ENCODE peak calls at places on chromosome 14, in four cellular contexts. Q is HepG2, G is H1, K is SK-N-SH. Y is an unnamed sample.

GRCh38 chr14:78335531-78335930 is 165.4 kb downstream of the NRXN3 start:
- DNase-seq in Q (no peak), K (no peak), G (no peak), Y (no peak)

GRCh38 chr14:96917442-96917963 is 120.3 kb downstream of the VRK1 start:
- DNase-seq in Q (no peak), G (no peak), K (no peak), Y (no peak)

GRCh38 chr14:65502676-65503124 is 90.2 kb downstream of the FUT8 start:
- DNase-seq in G (no peak), Q (no peak), K (no peak), Y (no peak)

GRCh38 chr14:65070710-65071033 is 31.6 kb downstream of the MAX start:
- DNase-seq in G (no peak), K (peak), Q (no peak), Y (no peak)

GRCh38 chr14:89651805-89652204 is 234.8 kb upstream of the FOXN3 start:
- DNase-seq in G (no peak), K (peak), Q (no peak), Y (no peak)

GRCh38 chr14:21220874-21221477 is 48.3 kb downstream of the HNRNPC start:
- DNase-seq in Q (no peak), G (no peak), K (no peak), Y (no peak)

GRCh38 chr14:65910108-65910507 is 497.6 kb downstream of the FUT8 start:
- DNase-seq in K (no peak), G (no peak), Q (no peak), Y (no peak)

GRCh38 chr14:45787167-45787566 is 534.2 kb upstream of the MIS18BP1 start:
- DNase-seq in Q (no peak), K (no peak), G (no peak), Y (no peak)

GRCh38 chr14:56552615-56553014 is 27.0 kb upstream of the TMEM260 start:
- DNase-seq in K (no peak), Q (no peak), G (no peak), Y (no peak)

GRCh38 chr14:70972107-70972976 is 65.1 kb downstream of the PCNX1 start:
- DNase-seq in K (peak), Q (peak), G (no peak), Y (peak)

GRCh38 chr14:92106095-92106937 is at the start of gene ATXN3:
- DNase-seq in K (peak), Q (peak), G (peak), Y (peak)

GRCh38 chr14:89672636-89673279 is 255.7 kb upstream of the FOXN3 start:
- DNase-seq in Q (peak), K (no peak), G (no peak), Y (no peak)

GRCh38 chr14:38743941-38744611 is 359.0 kb downstream of the SEC23A start:
- DNase-seq in G (no peak), K (no peak), Q (no peak), Y (no peak)

GRCh38 chr14:43939836-43940235 is 567.2 kb downstream of the FSCB start:
- DNase-seq in Q (no peak), K (no peak), G (no peak), Y (no peak)

GRCh38 chr14:32102152-32102787 is 25.2 kb downstream of the ARHGAP5 start:
- DNase-seq in K (no peak), G (no peak), Q (no peak), Y (no peak)

GRCh38 chr14:89479802-89480201 is 62.8 kb upstream of the FOXN3 start:
- DNase-seq in Q (no peak), G (no peak), K (no peak), Y (no peak)

GRCh38 chr14:85607571-85608219 is 77.8 kb downstream of the FLRT2 start:
- DNase-seq in G (no peak), K (no peak), Q (no peak), Y (peak)

GRCh38 chr14:93953739-93954515 is 22.4 kb downstream of the ASB2 start:
- DNase-seq in G (no peak), K (no peak), Q (no peak), Y (no peak)

GRCh38 chr14:78509516-78509915 is 339.3 kb downstream of the NRXN3 start:
- DNase-seq in Q (no peak), G (no peak), K (no peak), Y (no peak)

GRCh38 chr14:94601961-94602391 is 10.2 kb upstream of the SERPINA3 start:
- DNase-seq in G (no peak), Q (peak), K (no peak), Y (peak)

GRCh38 chr14:55938249-55938791 is 179.9 kb upstream of the PELI2 start:
- DNase-seq in G (no peak), Q (no peak), K (no peak), Y (peak)

GRCh38 chr14:100192672-100193416 is 33.4 kb upstream of the DEGS2 start:
- DNase-seq in Q (peak), G (peak), K (peak), Y (peak)
- H3K27ac ChIP-seq in Q (peak), G (no peak), K (peak), Y (peak)

DNA sequence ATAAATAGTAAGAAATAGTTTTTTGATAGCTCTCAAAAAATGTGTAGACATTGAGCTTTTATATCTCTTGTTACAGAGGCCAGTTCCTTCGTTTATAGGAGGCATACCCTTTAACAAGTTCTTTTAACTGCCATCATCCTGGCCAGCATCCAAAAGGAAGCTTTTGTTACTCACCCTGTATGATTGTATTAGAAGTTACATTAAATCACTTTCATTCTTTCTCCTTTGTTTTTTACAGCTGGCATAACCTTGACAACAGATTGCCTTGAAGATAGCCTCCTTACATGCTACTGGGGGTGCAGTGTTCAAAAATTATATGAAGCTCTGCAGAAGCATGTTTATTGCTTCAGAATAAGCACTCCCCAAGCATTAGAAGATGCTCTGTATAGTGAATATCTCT is 20.1 kb downstream of the CGRRF1 start:
- DNase-seq in K (no peak), G (no peak), Q (no peak), Y (peak)
- TF ChIP-seq POLR2AphosphoS5 in K (no peak), G (no peak), Q (no peak), Y (no peak)

DNA sequence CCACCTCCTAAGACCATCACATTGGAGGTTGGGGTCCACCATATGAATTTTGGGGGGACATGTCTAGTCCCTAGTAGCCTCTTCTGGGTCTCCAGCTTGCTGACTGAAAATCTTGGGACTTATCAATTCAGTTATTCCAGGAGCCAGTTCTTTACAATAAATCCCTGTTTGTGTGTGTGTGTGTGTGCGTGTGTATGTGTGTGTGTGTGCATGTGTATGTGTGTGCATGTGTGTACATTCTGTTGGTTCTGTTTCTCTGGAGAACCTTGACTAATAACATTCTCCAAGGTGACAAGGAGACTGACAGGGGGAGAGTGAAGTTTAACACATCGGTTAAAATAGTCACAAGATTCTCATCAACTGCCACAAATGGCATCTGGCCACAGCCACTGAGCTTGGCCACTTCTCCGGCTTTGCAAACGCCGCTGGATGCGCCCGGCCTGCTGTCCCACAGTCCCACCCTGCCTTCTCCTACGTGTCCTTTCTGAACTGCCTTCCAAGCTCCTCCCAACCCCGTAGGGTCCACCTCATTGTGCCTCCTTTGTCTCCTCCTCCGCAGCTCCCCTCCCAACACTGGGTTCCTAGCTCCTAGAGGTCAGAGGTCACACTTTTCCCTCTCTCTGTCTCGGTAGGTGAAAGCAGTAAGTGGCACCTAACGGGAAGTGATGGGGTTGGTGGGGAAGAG is 88.1 kb upstream of the DIO3 start:
- DNase-seq in G (no peak), Q (no peak), K (no peak), Y (no peak)
- TF ChIP-seq MAX in G (no peak), Q (no peak), K (no peak), Y (no peak)

GRCh38 chr14:69715725-69716482 is 51.0 kb upstream of the SRSF5 start:
- DNase-seq in K (peak), Q (no peak), G (no peak), Y (peak)
- H3K27ac ChIP-seq in K (peak), Q (no peak), G (no peak), Y (peak)

GRCh38 chr14:105939810-105940508 is 413.6 kb downstream of the TMEM121 start:
- DNase-seq in K (no peak), Q (no peak), G (no peak), Y (no peak)

GRCh38 chr14:105938055-105938863 is 411.9 kb downstream of the TMEM121 start:
- DNase-seq in Q (no peak), K (no peak), G (no peak), Y (no peak)

GRCh38 chr14:105940534-105941225 is 414.3 kb downstream of the TMEM121 start:
- DNase-seq in G (no peak), Q (no peak), K (no peak), Y (no peak)

GRCh38 chr14:105937253-105938054 is 411.1 kb downstream of the TMEM121 start:
- DNase-seq in G (no peak), K (no peak), Q (no peak), Y (no peak)

DNA sequence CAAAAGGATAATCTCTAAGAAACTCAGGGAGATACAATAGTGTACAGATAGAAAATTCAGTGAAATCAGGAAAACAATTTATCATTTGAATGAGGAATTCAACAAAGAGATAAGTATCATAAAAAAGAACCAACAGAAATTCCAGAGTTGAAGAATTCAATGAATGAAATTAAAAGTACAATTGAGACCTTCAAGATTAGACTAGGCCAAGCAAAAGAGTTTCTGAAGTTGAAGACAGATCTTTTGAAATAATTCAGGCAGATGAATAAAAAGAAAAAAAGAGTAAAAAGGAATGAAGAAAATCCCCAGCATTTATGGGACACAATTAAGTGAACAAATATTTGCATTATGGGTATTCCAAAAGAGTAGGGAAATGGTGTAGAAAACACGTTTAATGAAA is 412.6 kb downstream of the TMEM121 start:
- DNase-seq in K (no peak), Q (no peak), G (no peak), Y (no peak)
- TF ChIP-seq POLR2AphosphoS5 in K (no peak), Q (no peak), G (no peak), Y (no peak)

DNA sequence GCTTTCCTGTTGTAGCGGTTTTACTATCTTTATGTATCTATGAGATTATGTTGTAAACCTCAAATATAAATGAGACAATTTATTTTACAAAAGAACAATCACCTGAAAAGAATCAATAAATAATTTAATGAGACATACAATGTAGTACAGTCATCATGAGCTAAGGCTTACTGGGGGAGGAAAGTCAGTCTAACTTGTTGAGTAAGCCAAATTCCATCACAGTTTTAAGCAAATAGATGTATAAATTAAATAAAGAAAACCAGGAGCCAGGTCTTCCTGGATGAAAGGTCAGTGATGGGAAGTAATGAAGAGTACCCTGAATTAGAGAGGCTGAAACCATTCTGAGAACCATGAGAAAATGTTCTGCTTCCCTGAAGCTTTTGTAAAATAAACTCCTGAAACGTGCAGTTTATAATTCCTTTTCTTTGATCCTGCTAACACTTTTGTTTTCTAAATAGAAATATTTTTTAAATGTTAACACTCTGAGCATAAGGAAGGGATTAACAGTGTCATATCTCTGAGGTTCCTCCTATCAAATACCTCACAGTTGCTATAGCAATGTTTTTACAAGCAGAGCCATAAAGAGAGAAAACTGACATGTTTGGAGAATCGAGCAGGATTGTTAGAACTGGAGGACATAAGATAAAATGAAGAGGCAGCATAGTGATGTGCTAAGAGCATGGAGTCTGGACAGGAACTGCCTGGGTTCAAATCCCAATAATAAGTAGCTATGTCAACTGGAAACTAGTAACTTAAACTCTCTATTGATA is 444.9 kb upstream of the FOXG1 start:
- DNase-seq in G (no peak), Q (no peak), K (no peak), Y (no peak)
- TF ChIP-seq MAX in G (no peak), Q (no peak), K (no peak), Y (no peak)

GRCh38 chr14:102321456-102322101 is 2.0 kb downstream of the ZNF839 start:
- DNase-seq in K (no peak), G (no peak), Q (peak), Y (no peak)

GRCh38 chr14:102319351-102320032 is at the start of gene ZNF839:
- DNase-seq in K (peak), Q (peak), G (peak), Y (peak)

GRCh38 chr14:102318781-102319276 is 717 bp upstream of the ZNF839 start:
- DNase-seq in G (no peak), Q (no peak), K (no peak), Y (no peak)

GRCh38 chr14:102320671-102321455 is 1.3 kb downstream of the ZNF839 start:
- DNase-seq in G (no peak), Q (peak), K (no peak), Y (no peak)

GRCh38 chr14:102320033-102320660 is 601 bp downstream of the ZNF839 start:
- DNase-seq in G (no peak), K (no peak), Q (no peak), Y (peak)
- H3K27ac ChIP-seq in G (peak), K (peak), Q (peak), Y (peak)

DNA sequence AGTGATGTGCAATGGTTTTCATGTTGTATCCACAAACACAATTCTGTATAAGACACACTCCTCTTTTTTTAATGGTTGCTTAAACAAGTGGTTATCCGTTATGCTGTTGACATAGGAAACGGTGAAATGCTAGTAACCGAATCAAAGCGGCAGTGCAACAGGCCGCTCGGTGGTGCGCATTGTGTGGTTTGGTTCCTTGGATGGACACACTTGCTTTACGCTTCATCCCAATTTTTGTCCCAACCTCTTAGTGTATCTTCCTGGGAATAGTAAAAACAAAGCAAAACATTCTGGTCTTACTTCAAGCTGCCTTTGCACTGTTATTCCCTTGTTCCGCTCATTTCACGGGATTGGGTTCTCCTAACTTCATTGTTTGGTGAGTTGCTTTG is 625 bp upstream of the PTGER2 start:
- DNase-seq in K (no peak), Q (no peak), G (no peak), Y (peak)
- TF ChIP-seq POLR2AphosphoS5 in K (no peak), Q (no peak), G (no peak), Y (no peak)

GRCh38 chr14:33738481-33738880 is 212.4 kb downstream of the EGLN3 start:
- DNase-seq in Q (no peak), G (no peak), K (no peak), Y (no peak)

GRCh38 chr14:33736979-33737378 is 213.9 kb downstream of the EGLN3 start:
- DNase-seq in K (no peak), G (no peak), Q (no peak), Y (no peak)

GRCh38 chr14:33738029-33738428 is 212.8 kb downstream of the EGLN3 start:
- DNase-seq in Q (no peak), K (no peak), G (no peak), Y (no peak)

GRCh38 chr14:33736299-33736698 is 214.6 kb downstream of the EGLN3 start:
- DNase-seq in Q (no peak), G (no peak), K (no peak), Y (no peak)

DNA sequence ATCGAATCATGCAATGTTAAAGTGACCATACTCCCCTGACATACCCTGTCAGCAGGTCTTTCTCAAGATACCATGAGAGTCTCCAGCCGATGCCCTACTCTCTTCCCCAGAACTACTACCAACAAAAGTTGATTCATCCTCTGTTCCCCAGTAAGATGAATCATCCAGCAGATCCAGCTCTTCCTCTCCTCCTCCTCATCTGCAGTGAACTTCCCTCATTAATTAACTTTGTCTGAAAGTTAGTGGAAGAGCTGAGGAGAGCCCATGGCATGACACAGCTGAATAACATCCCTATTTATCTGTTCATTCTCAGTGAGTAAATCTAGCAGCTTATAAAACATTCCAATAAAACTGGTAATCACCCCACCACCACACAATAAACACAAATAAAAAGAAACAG is 213.4 kb downstream of the EGLN3 start:
- DNase-seq in G (no peak), Q (no peak), K (no peak), Y (no peak)
- TF ChIP-seq MAX in G (no peak), Q (no peak), K (peak), Y (no peak)

GRCh38 chr14:24272442-24272841 is 1.0 kb upstream of the RABGGTA start:
- DNase-seq in Q (no peak), K (no peak), G (no peak), Y (no peak)

GRCh38 chr14:24274101-24274543 is 2.7 kb upstream of the RABGGTA start:
- DNase-seq in G (no peak), Q (no peak), K (no peak), Y (no peak)

GRCh38 chr14:24273422-24273998 is 2.1 kb upstream of the RABGGTA start:
- DNase-seq in Q (peak), G (no peak), K (peak), Y (no peak)

GRCh38 chr14:24277606-24278321 is 6.4 kb upstream of the RABGGTA start:
- DNase-seq in G (no peak), Q (no peak), K (no peak), Y (no peak)

DNA sequence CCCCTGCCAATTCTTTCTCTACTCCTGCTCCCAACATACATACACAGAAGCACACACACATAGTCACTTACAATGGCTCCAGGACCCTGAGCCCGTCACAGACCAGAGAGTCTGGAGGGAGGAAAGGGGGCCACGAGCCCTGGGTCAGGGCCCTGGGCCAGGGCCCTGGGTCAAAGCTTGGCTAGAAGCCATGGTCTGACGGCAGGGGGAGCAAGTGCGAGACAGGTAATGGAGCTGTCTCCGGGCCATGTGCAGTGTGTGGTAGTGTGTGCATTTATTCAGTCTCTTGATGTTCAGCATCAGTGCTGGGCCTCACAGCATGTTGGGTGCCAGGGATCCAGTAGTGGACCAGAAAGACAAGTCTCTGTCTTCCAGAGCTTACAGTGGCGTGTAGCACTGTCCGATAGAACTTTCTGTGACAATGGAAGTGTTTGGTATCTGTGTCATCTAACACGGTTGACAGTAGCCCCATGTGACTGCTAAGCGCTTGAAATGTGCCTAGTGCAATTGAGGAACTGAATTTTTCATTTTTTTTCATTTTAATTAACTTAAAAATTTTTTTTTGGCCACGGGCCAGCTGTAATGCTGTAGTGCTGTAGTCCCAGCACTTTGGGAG is 4.2 kb upstream of the RABGGTA start:
- DNase-seq in Q (peak), G (no peak), K (no peak), Y (no peak)
- H3K27ac ChIP-seq in Q (no peak), G (no peak), K (no peak), Y (no peak)

Y was measured in endothelial cell of umbilical vein.